ENCODE peak calls at places on chromosome 12, in five cellular contexts. Y is AG09309, W is mammary epithelial cell, L is endothelial cell of umbilical vein, G is fibroblast of pulmonary artery. B is an unnamed sample.

GRCh38 chr12:64107776-64108175 is 114.3 kb downstream of the KICS2 start:
- DNase-seq in G (no peak), Y (no peak), L (no peak), W (no peak), B (no peak)

GRCh38 chr12:75294797-75295196 is 35.3 kb downstream of the CAPS2 start:
- DNase-seq in Y (no peak), W (no peak), G (no peak), L (no peak), B (no peak)

GRCh38 chr12:54558759-54559158 is 9.4 kb downstream of the PDE1B start:
- DNase-seq in W (no peak), Y (no peak), G (no peak), L (no peak), B (no peak)

GRCh38 chr12:130177615-130178014 is 15.4 kb downstream of the FZD10 start:
- DNase-seq in L (no peak), Y (no peak), G (no peak), W (no peak), B (no peak)

GRCh38 chr12:6772331-6772695 is at the start of gene LAG3:
- DNase-seq in G (no peak), W (no peak), Y (no peak), L (no peak), B (no peak)

GRCh38 chr12:54005853-54006699 is 2.7 kb upstream of the HOXC8 start:
- DNase-seq in W (peak; percentile 59), Y (no peak), G (peak; percentile 81), L (peak; percentile 79), B (peak; percentile 90)

GRCh38 chr12:79420146-79420618 is 270.6 kb downstream of the PAWR start:
- DNase-seq in L (peak; percentile 93), W (peak; percentile 76), Y (peak; percentile 92), G (peak; percentile 90), B (peak; percentile 52)

GRCh38 chr12:15788266-15789214 is 648 bp downstream of the EPS8 start:
- DNase-seq in Y (no peak), W (peak; percentile 75), G (peak; percentile 66), L (peak; percentile 53), B (peak; percentile 51)

GRCh38 chr12:12693111-12693671 is 2.8 kb downstream of the GPR19 start:
- DNase-seq in W (no peak), G (no peak), L (no peak), Y (no peak), B (no peak)

GRCh38 chr12:82363990-82364389 is 5.7 kb downstream of the METTL25 start:
- DNase-seq in L (no peak), G (no peak), W (no peak), Y (no peak), B (no peak)

GRCh38 chr12:76318773-76319594 is 29.2 kb downstream of the BBS10 start:
- DNase-seq in W (no peak), L (no peak), Y (no peak), G (no peak), B (no peak)

GRCh38 chr12:5964913-5965900 is 20.1 kb upstream of the ANO2 start:
- DNase-seq in G (no peak), W (no peak), Y (no peak), L (peak; percentile 37), B (no peak)

GRCh38 chr12:117408161-117408791 is 46.9 kb upstream of the NOS1 start:
- DNase-seq in W (no peak), Y (peak; percentile 11), G (peak; percentile 5), L (peak; percentile 41), B (no peak)

GRCh38 chr12:116138380-116138779 is 139.1 kb downstream of the MED13L start:
- DNase-seq in W (no peak), Y (no peak), G (no peak), L (no peak), B (no peak)

GRCh38 chr12:81722004-81722403 is 37.1 kb downstream of the PPFIA2 start:
- DNase-seq in Y (no peak), L (no peak), W (no peak), G (peak; percentile 1), B (no peak)

GRCh38 chr12:68932123-68932700 is 759 bp downstream of the CPM start:
- DNase-seq in Y (no peak), G (no peak), W (no peak), L (no peak), B (no peak)

DNA sequence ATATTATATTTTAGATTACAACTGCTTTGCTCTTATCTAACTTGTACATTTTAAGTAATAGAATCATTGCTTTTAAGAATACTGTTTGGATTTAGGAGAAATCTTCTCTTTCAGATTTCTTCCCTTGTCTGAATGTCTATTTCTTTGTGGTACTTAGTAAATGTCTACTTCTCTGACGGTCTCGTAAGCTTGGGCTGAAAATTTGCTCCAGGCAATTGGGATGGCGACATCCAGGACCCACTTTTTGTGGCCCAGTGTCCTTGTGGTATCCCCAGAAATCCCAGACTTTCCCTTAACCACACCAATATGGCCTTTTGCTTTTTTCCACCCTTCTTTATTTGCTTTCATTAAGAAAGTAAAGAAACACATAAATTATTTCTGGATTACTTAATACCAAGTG is 24.0 kb upstream of the CCER1 start:
- DNase-seq in G (no peak), W (no peak), L (no peak), Y (no peak), B (no peak)
- TF ChIP-seq CTCF in G (no peak), W (no peak), L (no peak), Y (no peak), B (no peak)

GRCh38 chr12:47634127-47634526 is 71.7 kb downstream of the RPAP3 start:
- DNase-seq in L (no peak), Y (no peak), W (no peak), G (no peak), B (no peak)

GRCh38 chr12:47636908-47637780 is 68.7 kb downstream of the RPAP3 start:
- DNase-seq in L (no peak), G (peak; percentile 30), Y (no peak), W (peak; percentile 73), B (peak; percentile 59)
- TF ChIP-seq CTCF in L (peak; percentile 68), G (peak; percentile 54), Y (peak; percentile 55), W (peak; percentile 77), B (peak; percentile 52)

GRCh38 chr12:52037248-52037861 is 13.9 kb upstream of the NR4A1 start:
- DNase-seq in L (no peak), W (no peak), G (peak; percentile 60), Y (no peak), B (peak; percentile 58)
- TF ChIP-seq CTCF in L (no peak), W (no peak), G (no peak), Y (peak; percentile 16), B (no peak)

GRCh38 chr12:104638218-104638617 is 181.5 kb downstream of the CHST11 start:
- DNase-seq in G (no peak), Y (no peak), L (no peak), W (no peak), B (no peak)

GRCh38 chr12:104643921-104644669 is 187.3 kb downstream of the CHST11 start:
- DNase-seq in G (peak; percentile 16), Y (no peak), L (peak; percentile 23), W (no peak), B (peak; percentile 42)

GRCh38 chr12:104638760-104639319 is 182.1 kb downstream of the CHST11 start:
- DNase-seq in L (no peak), W (no peak), G (no peak), Y (no peak), B (no peak)

GRCh38 chr12:104643093-104643646 is 186.4 kb downstream of the CHST11 start:
- DNase-seq in W (no peak), L (no peak), G (no peak), Y (no peak), B (no peak)

DNA sequence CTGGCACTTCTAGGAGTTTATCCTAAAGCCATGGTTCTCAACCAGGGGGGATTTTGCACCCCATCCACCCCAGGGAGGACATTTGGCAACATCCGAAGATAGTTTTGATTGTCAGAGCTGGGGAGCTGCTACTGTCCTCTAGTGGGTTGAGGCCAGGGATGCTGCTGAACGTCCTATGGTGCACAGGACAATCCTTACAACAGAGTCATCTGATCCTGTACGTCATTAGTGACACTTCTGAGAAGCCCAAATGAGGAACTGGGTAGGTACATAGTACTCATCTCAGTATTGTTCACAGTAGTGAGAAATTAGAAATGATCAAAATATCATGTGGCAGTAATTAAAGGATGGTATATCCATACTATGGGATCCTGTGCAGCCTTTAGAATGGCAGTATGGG is 185.1 kb downstream of the CHST11 start:
- DNase-seq in G (no peak), Y (no peak), W (no peak), L (no peak), B (no peak)
- TF ChIP-seq CTCF in G (no peak), Y (no peak), W (no peak), L (no peak), B (no peak)

DNA sequence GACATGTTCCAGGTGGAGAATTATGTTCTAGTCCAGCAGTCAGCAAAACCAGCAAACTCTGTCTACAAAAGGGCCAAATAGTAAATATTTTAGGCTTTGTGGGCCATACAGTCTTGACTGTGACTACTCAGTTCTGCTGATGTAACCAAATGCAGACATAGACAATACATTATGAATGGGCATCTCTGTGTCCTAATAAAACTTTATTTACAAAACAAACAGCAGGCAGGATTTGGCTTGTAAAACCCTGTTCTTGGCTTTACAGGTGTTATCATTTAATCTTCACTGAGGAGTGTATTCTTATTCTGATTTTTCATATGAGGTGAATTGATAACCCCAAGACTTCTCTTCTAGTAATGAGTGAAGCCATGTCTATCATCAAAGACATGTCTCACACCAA is 278.6 kb downstream of the DUSP6 start:
- DNase-seq in L (no peak), W (no peak), G (no peak), Y (no peak), B (no peak)
- TF ChIP-seq CTCF in L (no peak), W (no peak), G (no peak), Y (no peak), B (no peak)

DNA sequence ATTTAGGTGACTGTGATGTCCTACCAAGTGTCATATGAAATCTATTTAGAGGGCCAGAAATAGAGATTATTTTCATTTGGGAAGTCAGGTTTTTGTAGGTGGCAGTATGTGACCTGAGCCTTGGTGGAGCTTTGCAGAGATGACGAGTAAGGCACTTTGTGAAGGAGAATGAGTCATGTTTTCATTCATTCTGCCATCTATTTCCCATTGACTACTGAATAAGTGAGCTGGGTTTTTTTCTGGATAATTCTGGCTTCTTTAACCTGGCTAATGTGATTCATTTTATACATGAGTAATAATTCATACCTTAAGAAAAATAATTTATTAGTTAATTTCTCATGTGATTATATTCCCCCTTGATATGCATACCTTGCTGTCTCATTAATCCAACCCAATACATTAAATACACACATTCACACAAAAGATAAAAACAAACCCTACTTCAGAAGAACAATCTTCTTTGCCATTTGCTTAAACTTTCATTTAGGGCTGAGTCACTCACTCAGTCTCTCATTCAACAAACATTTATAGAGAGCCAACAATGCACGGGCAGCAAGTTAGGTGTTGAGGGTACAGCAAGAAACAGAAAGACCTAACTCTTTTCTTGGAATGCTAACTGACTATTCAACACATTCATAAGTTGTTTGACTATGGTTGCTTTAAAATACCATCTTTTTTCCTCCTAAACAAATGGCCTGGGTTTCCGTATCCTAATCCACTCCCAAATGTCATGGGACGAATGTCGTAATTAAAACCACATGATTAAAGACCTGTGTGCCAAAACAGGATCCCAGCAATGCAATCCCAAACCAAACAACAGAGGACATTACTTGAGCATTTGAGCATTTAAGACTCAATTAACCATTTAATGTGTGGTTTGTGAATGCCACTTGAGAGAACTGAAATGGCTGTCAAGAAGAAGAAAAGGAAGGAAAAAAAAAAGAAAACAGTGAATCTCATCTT is 78.0 kb downstream of the KITLG start:
- DNase-seq in L (no peak), Y (no peak), W (peak; percentile 67), G (peak; percentile 23), B (no peak)
- TF ChIP-seq CTCF in L (no peak), Y (no peak), W (no peak), G (no peak), B (no peak)

B was measured in Calu3.